ENCODE peak calls at places on chromosomes 2 and 18, in four cellular contexts. A is GM23338; D is CD8-positive, alpha-beta T cell; U is tibial artery. B is an unnamed sample.

GRCh38 chr18:78178812-78179211 is 800.8 kb upstream of the SALL3 start:
- DNase-seq in U (no peak), D (no peak), A (no peak), B (no peak)

GRCh38 chr18:67730884-67731283 is 214.4 kb upstream of the DSEL start:
- DNase-seq in D (no peak), U (no peak), A (no peak), B (peak)

GRCh38 chr2:31170071-31170698 is 31.9 kb upstream of the GALNT14 start:
- DNase-seq in D (peak), A (peak), U (peak), B (peak)

GRCh38 chr2:214604861-214605260 is 194.0 kb downstream of the VWC2L start:
- DNase-seq in A (peak), U (no peak), D (no peak), B (peak)

GRCh38 chr2:181778621-181779195 is 98.4 kb upstream of the NEUROD1 start:
- DNase-seq in A (no peak), D (no peak), U (no peak), B (no peak)

GRCh38 chr18:7902399-7902839 is 335.3 kb downstream of the PTPRM start:
- DNase-seq in A (peak), U (peak), D (no peak), B (peak)

GRCh38 chr2:99648115-99648850 is 158.5 kb upstream of the REV1 start:
- DNase-seq in D (no peak), A (peak), U (peak), B (peak)

GRCh38 chr2:109318150-109318948 is 189.3 kb downstream of the SH3RF3 start:
- DNase-seq in U (peak), A (no peak), D (no peak), B (peak)

GRCh38 chr2:166464187-166464586 is 29.9 kb downstream of the SCN7A start:
- DNase-seq in U (no peak), A (no peak), D (no peak), B (peak)

GRCh38 chr2:137802038-137802437 is 162.2 kb upstream of the HNMT start:
- DNase-seq in D (no peak), A (no peak), U (peak), B (no peak)

GRCh38 chr2:1979101-1979500 is 234.8 kb upstream of the PXDN start:
- DNase-seq in D (no peak), U (no peak), A (no peak), B (no peak)

GRCh38 chr18:45958730-45959129 is 8.4 kb downstream of the EPG5 start:
- DNase-seq in D (no peak), A (no peak), U (no peak), B (no peak)

GRCh38 chr2:231382116-231382515 is 13.4 kb upstream of the B3GNT7 start:
- DNase-seq in D (no peak), A (no peak), U (no peak), B (no peak)

DNA sequence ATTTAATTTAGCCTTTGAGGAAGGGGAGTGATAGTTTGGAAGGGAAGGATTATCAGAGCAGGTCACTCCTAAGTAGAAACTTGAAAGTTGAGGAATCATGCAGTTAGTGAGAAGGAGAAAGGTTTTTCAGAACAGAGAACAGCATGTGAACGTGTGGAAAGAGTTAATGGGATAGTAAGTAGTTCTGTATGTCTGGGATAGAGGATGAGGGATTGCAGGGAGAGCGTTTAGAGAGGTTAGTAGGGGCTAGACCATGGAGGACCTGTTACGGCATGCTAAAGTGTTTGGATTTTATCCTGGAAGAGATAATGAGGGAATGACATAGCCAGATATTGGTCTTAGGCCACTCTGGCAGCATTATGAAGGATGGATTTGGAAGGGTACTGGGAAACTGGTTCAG is 1.8 kb downstream of the ZNF512 start:
- DNase-seq in D (no peak), A (no peak), U (no peak), B (no peak)
- H3K4me3 ChIP-seq in D (peak), A (peak), U (no peak), B (no peak)

GRCh38 chr18:79963658-79964329 is 649 bp upstream of the HSBP1L1 start:
- DNase-seq in U (no peak), D (no peak), A (no peak), B (no peak)

GRCh38 chr18:79962311-79962710 is 2.1 kb upstream of the HSBP1L1 start:
- DNase-seq in U (no peak), A (no peak), D (no peak), B (no peak)

GRCh38 chr18:79962835-79963657 is 1.4 kb upstream of the HSBP1L1 start:
- DNase-seq in D (peak), U (no peak), A (no peak), B (no peak)

GRCh38 chr18:79965119-79965902 is 868 bp downstream of the HSBP1L1 start:
- DNase-seq in U (no peak), A (peak), D (no peak), B (peak)

DNA sequence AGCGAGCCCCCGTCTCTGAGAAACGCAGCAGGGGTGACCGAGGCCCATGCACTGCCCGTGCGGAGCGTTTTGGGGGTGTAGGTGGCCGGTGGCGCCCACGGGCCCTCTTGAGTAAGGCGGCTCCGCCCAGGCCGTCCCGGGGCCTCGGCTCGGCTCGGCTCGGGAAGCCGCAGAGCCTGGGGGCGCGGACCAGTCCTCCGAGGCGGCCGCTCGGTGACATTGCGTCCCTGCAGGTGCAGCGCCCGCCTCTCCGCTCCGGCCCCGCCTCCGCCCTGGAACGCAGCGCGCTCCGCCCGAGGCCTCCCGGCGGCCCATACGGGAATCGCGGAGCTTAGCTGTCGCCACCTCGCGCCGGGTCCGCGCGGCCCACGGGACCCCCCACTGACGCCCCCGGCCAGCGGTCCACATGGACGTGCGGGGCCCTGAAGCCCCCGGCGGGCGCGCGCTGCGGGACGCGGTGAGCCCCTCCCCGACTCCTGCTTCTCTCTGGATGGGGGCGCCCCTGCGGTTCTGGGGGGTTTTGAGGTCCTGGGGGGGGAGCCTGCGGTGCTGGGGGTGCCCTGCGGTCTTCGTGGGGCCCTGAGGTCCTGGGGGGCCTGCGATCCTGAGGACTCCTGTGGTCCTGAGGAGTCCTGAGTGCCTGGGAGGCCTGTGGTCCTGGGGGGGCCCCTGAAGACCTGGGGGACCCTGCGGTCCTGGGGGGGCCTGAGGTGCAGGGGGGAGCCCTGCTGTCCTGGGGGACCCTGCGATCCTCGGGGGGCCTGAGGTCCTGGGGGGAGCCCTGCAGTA is at the start of gene HSBP1L1:
- DNase-seq in D (peak), A (peak), U (no peak), B (peak)
- TF ChIP-seq CTCF in D (no peak), A (peak), U (peak), B (no peak)

GRCh38 chr2:218858138-218858445 is 1.5 kb upstream of the WNT6 start:
- DNase-seq in A (no peak), D (no peak), U (peak), B (no peak)

GRCh38 chr2:218859994-218860831 is 608 bp downstream of the WNT6 start:
- DNase-seq in A (no peak), U (peak), D (no peak), B (no peak)

GRCh38 chr2:218859556-218859993 is at the start of gene WNT6:
- DNase-seq in U (peak), D (no peak), A (peak), B (no peak)

GRCh38 chr2:218857371-218858137 is 2.1 kb upstream of the WNT6 start:
- DNase-seq in A (no peak), D (no peak), U (no peak), B (no peak)

GRCh38 chr2:218858671-218859555 is 692 bp upstream of the WNT6 start:
- DNase-seq in D (no peak), U (peak), A (peak), B (no peak)
- H3K4me3 ChIP-seq in D (no peak), U (peak), A (peak), B (no peak)

DNA sequence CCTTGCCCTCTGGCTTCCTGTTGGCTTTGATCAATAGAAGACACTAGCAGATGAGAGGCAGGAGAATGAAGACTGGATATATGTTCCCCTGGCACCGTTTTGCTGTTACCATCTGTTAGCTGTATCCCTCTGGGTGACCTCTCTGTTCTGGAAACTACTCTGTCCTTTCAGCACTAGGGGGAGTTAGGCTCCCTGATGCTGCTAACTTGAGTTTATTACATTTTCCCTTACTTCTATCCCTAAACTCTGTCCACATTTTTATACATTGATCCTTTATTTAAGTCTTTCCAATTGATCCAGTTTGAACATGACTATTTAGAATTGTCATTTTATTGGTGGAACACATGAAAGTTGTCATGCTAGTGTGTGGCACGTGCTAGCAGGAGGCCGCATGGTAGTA is 1014.3 kb upstream of the CDH2 start:
- DNase-seq in D (no peak), A (peak), U (no peak), B (peak)
- TF ChIP-seq CTCF in D (no peak), A (peak), U (no peak), B (peak)

B was measured in cardiac fibroblast.